ENCODE peak calls at places on chromosomes 3 and 15, in eight cellular contexts. A is sigmoid colon, S is heart left ventricle, Z is endothelial cell of umbilical vein, L is IMR-90, G is tibial nerve, I is stomach, K is right lobe of liver. M is an unnamed sample.

GRCh38 chr3:150469031-150469930 is 61.2 kb downstream of the TSC22D2 start:
- DNase-seq in A (peak; percentile 81), S (no peak), Z (peak; percentile 88), L (peak; percentile 98), G (peak; percentile 12), I (no peak), K (peak; percentile 21), M (peak; percentile 48)

GRCh38 chr3:15271030-15271429 is 61.4 kb downstream of the SH3BP5 start:
- DNase-seq in A (peak; percentile 44), S (no peak), Z (no peak), L (no peak), G (no peak), I (no peak), K (no peak), M (no peak)

GRCh38 chr15:78438595-78439285 is 724 bp downstream of the IREB2 start:
- DNase-seq in A (no peak), S (no peak), Z (peak; percentile 59), L (no peak), G (no peak), I (no peak), K (peak; percentile 61), M (no peak)

GRCh38 chr3:4904801-4905695 is 74.2 kb upstream of the BHLHE40 start:
- DNase-seq in A (no peak), S (no peak), Z (peak; percentile 21), L (peak; percentile 24), G (no peak), I (no peak), K (no peak), M (no peak)

GRCh38 chr15:97747342-97747741 is 213.2 kb upstream of the ARRDC4 start:
- DNase-seq in A (no peak), S (no peak), Z (no peak), L (no peak), G (no peak), I (no peak), K (no peak), M (no peak)

GRCh38 chr15:59399465-59400102 is 26.9 kb upstream of the MYO1E start:
- DNase-seq in A (no peak), S (no peak), Z (no peak), L (no peak), G (peak; percentile 17), I (no peak), K (no peak), M (no peak)

GRCh38 chr3:135762188-135762853 is 203.2 kb upstream of the PPP2R3A start:
- DNase-seq in A (no peak), S (no peak), Z (no peak), L (no peak), G (no peak), I (no peak), K (no peak), M (no peak)

GRCh38 chr3:41224120-41224806 is 25.0 kb downstream of the CTNNB1 start:
- DNase-seq in A (no peak), S (peak; percentile 35), Z (no peak), L (peak; percentile 88), G (peak; percentile 40), I (no peak), K (no peak), M (no peak)

GRCh38 chr15:38049876-38050275 is 115.4 kb downstream of the TMCO5A start:
- DNase-seq in A (no peak), S (no peak), Z (peak; percentile 24), L (no peak), G (no peak), I (no peak), K (no peak), M (no peak)

GRCh38 chr3:141828487-141829284 is 47.8 kb upstream of the ATP1B3 start:
- DNase-seq in A (no peak), S (no peak), Z (no peak), L (peak; percentile 3), G (peak; percentile 36), I (peak; percentile 45), K (no peak), M (no peak)

GRCh38 chr3:101859882-101860281 is 10.6 kb downstream of the NFKBIZ start:
- DNase-seq in A (no peak), S (no peak), Z (no peak), L (no peak), G (no peak), I (no peak), K (no peak), M (no peak)

GRCh38 chr3:45311953-45312795 is 76.2 kb upstream of the LARS2 start:
- DNase-seq in A (no peak), S (no peak), Z (no peak), L (peak; percentile 10), G (no peak), I (no peak), K (no peak), M (no peak)
- H3K4me3 ChIP-seq in A (no peak overlapping the region), S (no peak overlapping the region), Z (no peak overlapping the region), L (no peak overlapping the region), G (no peak overlapping the region), I (no peak overlapping the region), K (no peak overlapping the region), M (no peak overlapping the region)

GRCh38 chr3:11643212-11644087 is at the start of gene VGLL4:
- DNase-seq in A (peak; percentile 95), S (peak; percentile 89), Z (peak; percentile 95), L (peak; percentile 94), G (peak; percentile 77), I (peak; percentile 87), K (peak; percentile 92), M (peak; percentile 90)

GRCh38 chr3:11641316-11641682 is 2.4 kb downstream of the VGLL4 start:
- DNase-seq in A (no peak), S (no peak), Z (peak; percentile 49), L (peak; percentile 77), G (no peak), I (no peak), K (no peak), M (no peak)

GRCh38 chr3:11640009-11640673 is 3.6 kb downstream of the VGLL4 start:
- DNase-seq in A (no peak), S (no peak), Z (peak; percentile 29), L (peak; percentile 37), G (no peak), I (no peak), K (no peak), M (no peak)

GRCh38 chr3:11641683-11642407 is 1.9 kb downstream of the VGLL4 start:
- DNase-seq in A (no peak), S (no peak), Z (peak; percentile 76), L (peak; percentile 68), G (no peak), I (no peak), K (no peak), M (no peak)

GRCh38 chr3:11642455-11643162 is 1.1 kb downstream of the VGLL4 start:
- DNase-seq in A (peak; percentile 90), S (peak; percentile 80), Z (peak; percentile 84), L (peak; percentile 81), G (peak; percentile 64), I (peak; percentile 58), K (peak; percentile 82), M (peak; percentile 85)
- TF ChIP-seq POLR2A in A (peak; percentile 35), S (peak; percentile 32), Z (peak; percentile 64), L (peak; percentile 73), G (peak; percentile 20), I (no peak), K (peak; percentile 61), M (peak; percentile 16)

DNA sequence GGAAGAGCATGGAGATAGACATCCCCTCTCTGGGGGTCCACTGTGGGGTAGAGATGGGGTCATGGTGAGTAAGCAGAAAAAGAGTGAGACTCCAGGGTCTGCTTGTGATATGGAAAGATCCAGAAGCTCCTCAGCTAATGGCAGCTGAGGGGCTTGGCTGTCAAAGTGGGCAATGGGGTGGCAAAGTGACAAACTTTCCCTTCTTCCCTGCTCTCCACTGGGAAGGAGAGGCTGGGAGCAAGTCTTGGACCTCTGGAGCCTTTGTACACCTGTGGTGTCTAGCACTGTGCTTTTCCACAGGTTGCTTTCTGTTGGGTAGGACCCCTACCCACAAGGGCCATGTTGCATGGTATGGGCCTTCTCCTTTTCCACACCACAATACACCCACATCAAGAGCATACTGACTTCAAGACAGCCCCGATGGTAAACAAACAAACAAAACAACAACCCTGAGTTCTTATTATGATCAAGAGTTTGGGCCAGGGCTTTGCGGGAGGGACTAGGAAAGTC is 3.5 kb downstream of the ITGA11 start:
- DNase-seq in A (no peak), S (no peak), Z (no peak), L (no peak), G (no peak), I (no peak), K (no peak), M (no peak)
- H3K27me3 ChIP-seq in A (peaks cover 15% of the 10 kb centered on the region), S (peaks cover 18% of the 10 kb centered on the region), Z (peaks cover 50% of the 10 kb centered on the region), L (peaks cover 19% of the 10 kb centered on the region), G (peaks cover 23% of the 10 kb centered on the region), I (peaks cover 41% of the 10 kb centered on the region), K (no peaks in the 10 kb centered on the region), M (no peaks in the 10 kb centered on the region)

GRCh38 chr3:97820780-97821179 is 1.0 kb upstream of the CRYBG3 start:
- DNase-seq in A (no peak), S (no peak), Z (no peak), L (no peak), G (no peak), I (no peak), K (no peak), M (no peak)
- H3K4me3 ChIP-seq in A (peak overlapping the region; percentile 85), S (peak overlapping the region; percentile 89), Z (no peak overlapping the region), L (no peak overlapping the region), G (no peak overlapping the region), I (peak overlapping the region; percentile 93), K (no peak overlapping the region), M (no peak overlapping the region)

GRCh38 chr3:52705438-52705687 is 228 bp downstream of the GLT8D1 start:
- DNase-seq in A (no peak), S (no peak), Z (no peak), L (no peak), G (no peak), I (no peak), K (no peak), M (no peak)
- TF ChIP-seq POLR2A in A (no peak), S (no peak), Z (no peak), L (no peak), G (no peak), I (no peak), K (no peak), M (no peak)